ENCODE peak calls at places on chromosomes 12 and 14, in eight cellular contexts. D is NCI-H2029 treated with DMSO at 0.1 percent for 48 hours; S is putamen; T is activated CD4-positive, alpha-beta T cell treated with anti-CD3 and anti-CD28 coated beads, Interleukin-2, amount 50 U/mL, for 1 hour; L is GM03348; X is NCI-H1436; C is ovary; Z is CD8-positive, alpha-beta memory T cell. Y is an unnamed sample.

GRCh38 chr12:56863789-56864188 is 70.4 kb downstream of the SDR9C7 start:
- DNase-seq in D (no peak), S (no peak), T (no peak), L (no peak), X (no peak), C (no peak), Z (no peak), Y (no peak)

GRCh38 chr12:835754-836493 is 83.5 kb downstream of the WNK1 start:
- DNase-seq in D (no peak), S (no peak), T (no peak), L (no peak), X (no peak), C (no peak), Z (no peak), Y (no peak)

GRCh38 chr14:23056956-23057756 is at the start of gene CDH24:
- DNase-seq in D (no peak), S (no peak), T (peak), L (peak), X (no peak), C (peak), Z (peak), Y (peak)

GRCh38 chr14:67395876-67396189 is 16.1 kb downstream of the PLEK2 start:
- DNase-seq in D (no peak), S (no peak), T (no peak), L (no peak), X (no peak), C (no peak), Z (no peak), Y (no peak)

GRCh38 chr14:92658160-92658559 is 90.3 kb downstream of the LGMN start:
- DNase-seq in D (no peak), S (no peak), T (no peak), L (no peak), X (no peak), C (no peak), Z (no peak), Y (no peak)

GRCh38 chr12:63841611-63842010 is 2.9 kb upstream of the SRGAP1 start:
- DNase-seq in D (no peak), S (no peak), T (no peak), L (no peak), X (no peak), C (no peak), Z (no peak), Y (no peak)

GRCh38 chr12:27733052-27733656 is 22.5 kb downstream of the MRPS35 start:
- DNase-seq in D (peak), S (no peak), T (peak), L (peak), X (no peak), C (no peak), Z (peak), Y (peak)

GRCh38 chr12:80701388-80701787 is 6.0 kb upstream of the MYF6 start:
- DNase-seq in D (no peak), S (no peak), T (no peak), L (no peak), X (no peak), C (no peak), Z (no peak), Y (no peak)

GRCh38 chr12:30417697-30418231 is 277.9 kb downstream of the IPO8 start:
- DNase-seq in D (no peak), S (peak), T (no peak), L (peak), X (no peak), C (no peak), Z (no peak), Y (no peak)

GRCh38 chr12:47360771-47361388 is 281.1 kb upstream of the AMIGO2 start:
- DNase-seq in D (no peak), S (no peak), T (no peak), L (no peak), X (no peak), C (no peak), Z (peak), Y (peak)

GRCh38 chr12:24742378-24742777 is 206.5 kb downstream of the BCAT1 start:
- DNase-seq in D (no peak), S (peak), T (no peak), L (no peak), X (no peak), C (no peak), Z (no peak), Y (no peak)

GRCh38 chr12:111354511-111354910 is 14.4 kb downstream of the PHETA1 start:
- DNase-seq in D (no peak), S (no peak), T (no peak), L (no peak), X (no peak), C (no peak), Z (no peak), Y (no peak)

GRCh38 chr12:76020731-76021672 is 10.6 kb downstream of the PHLDA1 start:
- DNase-seq in D (peak), S (no peak), T (peak), L (peak), X (peak), C (peak), Z (peak), Y (peak)

GRCh38 chr14:55265197-55265596 is 6.0 kb upstream of the FBXO34 start:
- DNase-seq in D (no peak), S (no peak), T (no peak), L (no peak), X (no peak), C (no peak), Z (no peak), Y (no peak)

GRCh38 chr12:124524231-124524925 is 43.0 kb downstream of the NCOR2 start:
- DNase-seq in D (no peak), S (no peak), T (no peak), L (peak), X (no peak), C (no peak), Z (no peak), Y (no peak)